ENCODE peak calls at places on chromosome 1, in eight cellular contexts. D, E, S, I, V, B, A and U are unnamed samples.

GRCh38 chr1:3697810-3698209 is 45.5 kb downstream of the TP73 start:
- DNase-seq in D (no peak), E (no peak), S (no peak), I (peak), V (no peak), B (no peak), A (no peak), U (no peak)

GRCh38 chr1:184260382-184260781 is 126.4 kb upstream of the C1orf21 start:
- DNase-seq in D (no peak), E (no peak), S (no peak), I (no peak), V (no peak), B (peak), A (no peak), U (peak)

GRCh38 chr1:206693592-206693991 is 8.9 kb downstream of the MAPKAPK2 start:
- DNase-seq in D (no peak), E (no peak), S (no peak), I (no peak), V (no peak), B (no peak), A (no peak), U (no peak)

GRCh38 chr1:19654386-19654785 is 10.3 kb downstream of the NBL1 start:
- DNase-seq in D (no peak), E (no peak), S (no peak), I (no peak), V (no peak), B (no peak), A (no peak), U (no peak)

GRCh38 chr1:38045431-38046332 is 911 bp downstream of the POU3F1 start:
- DNase-seq in D (no peak), E (no peak), S (peak), I (no peak), V (no peak), B (no peak), A (no peak), U (no peak)

GRCh38 chr1:226956942-226957713 is 17.0 kb downstream of the COQ8A start:
- DNase-seq in D (no peak), E (no peak), S (no peak), I (no peak), V (no peak), B (no peak), A (no peak), U (no peak)

GRCh38 chr1:28973850-28974841 is 59.8 kb downstream of the EPB41 start:
- DNase-seq in D (peak), E (no peak), S (no peak), I (no peak), V (no peak), B (no peak), A (no peak), U (no peak)

GRCh38 chr1:92404661-92405060 is 82.1 kb downstream of the GFI1 start:
- DNase-seq in D (no peak), E (no peak), S (no peak), I (no peak), V (no peak), B (no peak), A (no peak), U (peak)

GRCh38 chr1:147717706-147718097 is 42.7 kb downstream of the GJA5 start:
- DNase-seq in D (no peak), E (no peak), S (no peak), I (no peak), V (no peak), B (no peak), A (no peak), U (no peak)

GRCh38 chr1:156963621-156964020 is 43.2 kb downstream of the LRRC71 start:
- DNase-seq in D (no peak), E (no peak), S (no peak), I (no peak), V (no peak), B (no peak), A (no peak), U (no peak)

GRCh38 chr1:197908695-197909336 is 6.4 kb downstream of the C1orf53 start:
- DNase-seq in D (no peak), E (no peak), S (no peak), I (no peak), V (no peak), B (no peak), A (no peak), U (no peak)

GRCh38 chr1:201714542-201715276 is 114.2 kb upstream of the IPO9 start:
- DNase-seq in D (peak), E (peak), S (no peak), I (no peak), V (no peak), B (peak), A (no peak), U (peak)

GRCh38 chr1:214838351-214838750 is 235.4 kb downstream of the CENPF start:
- DNase-seq in D (peak), E (no peak), S (no peak), I (no peak), V (no peak), B (no peak), A (no peak), U (no peak)

GRCh38 chr1:197307551-197307950 is 39.5 kb downstream of the CRB1 start:
- DNase-seq in D (no peak), E (peak), S (no peak), I (no peak), V (no peak), B (no peak), A (no peak), U (no peak)

GRCh38 chr1:223198628-223198965 is 55.5 kb upstream of the TLR5 start:
- DNase-seq in D (no peak), E (no peak), S (no peak), I (no peak), V (no peak), B (no peak), A (no peak), U (no peak)

GRCh38 chr1:28540651-28541050 is 12.2 kb upstream of the TRNAU1AP start:
- DNase-seq in D (no peak), E (no peak), S (no peak), I (no peak), V (no peak), B (no peak), A (no peak), U (no peak)

GRCh38 chr1:227748496-227749182 is 13.4 kb downstream of the SNAP47 start:
- DNase-seq in D (no peak), E (no peak), S (no peak), I (no peak), V (no peak), B (no peak), A (no peak), U (no peak)

GRCh38 chr1:10897981-10898728 is 101.7 kb upstream of the CASZ1 start:
- DNase-seq in D (no peak), E (no peak), S (no peak), I (no peak), V (no peak), B (no peak), A (no peak), U (no peak)